ENCODE peak calls at places on chromosomes 13 and 19, in nine cellular contexts. E, H, V, M, G, I, Z, Y and X are unnamed samples.

GRCh38 chr13:99383946-99384345 is 76.7 kb upstream of the GPR183 start:
- DNase-seq in Y (no peak), M (no peak), V (no peak), H (no peak), I (no peak), E (no peak), Z (no peak), G (no peak), X (no peak)

GRCh38 chr13:76764429-76764828 is 121.8 kb downstream of the KCTD12 start:
- DNase-seq in H (no peak), Y (no peak), E (peak), Z (no peak), M (peak), I (peak), V (peak), G (peak), X (peak)

GRCh38 chr19:29596080-29596479 is 10.0 kb upstream of the POP4 start:
- DNase-seq in Y (no peak), H (no peak), V (no peak), E (no peak), Z (no peak), M (no peak), I (no peak), G (no peak), X (no peak)

GRCh38 chr19:28601723-28602440 is 611.1 kb downstream of the UQCRFS1 start:
- DNase-seq in Z (no peak), E (no peak), M (no peak), G (no peak), I (no peak), V (no peak), H (no peak), Y (no peak), X (no peak)

GRCh38 chr19:58492265-58492664 is 16.1 kb downstream of the ZNF446 start:
- DNase-seq in V (no peak), G (no peak), E (no peak), M (no peak), Z (no peak), Y (no peak), H (no peak), I (no peak), X (no peak)

GRCh38 chr13:85853161-85853894 is 54.1 kb upstream of the SLITRK6 start:
- DNase-seq in Z (no peak), H (no peak), E (no peak), G (peak), Y (no peak), M (no peak), V (no peak), I (no peak), X (no peak)

GRCh38 chr19:23777216-23777615 is 18.5 kb upstream of the ZNF681 start:
- DNase-seq in I (no peak), Z (no peak), M (no peak), H (no peak), E (no peak), V (peak), Y (no peak), G (no peak), X (no peak)

GRCh38 chr13:60016229-60016628 is 147.5 kb downstream of the DIAPH3 start:
- DNase-seq in M (no peak), E (no peak), Z (no peak), I (no peak), Y (no peak), V (no peak), H (no peak), G (no peak), X (no peak)

GRCh38 chr19:35352177-35352447 is 4.4 kb downstream of the FFAR1 start:
- DNase-seq in Y (no peak), Z (no peak), E (no peak), G (no peak), V (no peak), M (no peak), I (no peak), H (no peak), X (no peak)

GRCh38 chr13:38693641-38694040 is 6.8 kb downstream of the FREM2 start:
- DNase-seq in I (no peak), Z (no peak), V (no peak), M (no peak), G (no peak), E (no peak), Y (peak), H (peak), X (no peak)

GRCh38 chr13:106349080-106349841 is 186.2 kb downstream of the EFNB2 start:
- DNase-seq in M (no peak), I (no peak), G (no peak), E (no peak), Z (no peak), Y (peak), V (no peak), H (peak), X (no peak)

GRCh38 chr13:90098580-90098979 is 1248.9 kb upstream of the MIR17HG start:
- DNase-seq in Z (no peak), M (no peak), H (no peak), E (no peak), Y (no peak), V (no peak), G (no peak), I (no peak), X (no peak)

GRCh38 chr13:20843177-20843576 is 59.4 kb downstream of the XPO4 start:
- DNase-seq in G (no peak), E (no peak), M (no peak), Z (no peak), H (no peak), I (no peak), Y (no peak), V (no peak), X (no peak)

GRCh38 chr19:36115453-36116343 is at the start of gene TBCB:
- DNase-seq in V (peak), Y (peak), M (no peak), G (peak), H (peak), E (no peak), Z (peak), I (no peak), X (peak)

GRCh38 chr13:32645854-32646253 is 59.6 kb downstream of the PDS5B start:
- DNase-seq in I (no peak), M (no peak), V (no peak), E (peak), Y (no peak), Z (no peak), G (no peak), H (no peak), X (no peak)

GRCh38 chr13:80547341-80547740 is 206.4 kb upstream of the SPRY2 start:
- DNase-seq in M (no peak), G (no peak), Z (no peak), I (no peak), H (no peak), E (no peak), Y (no peak), V (no peak), X (no peak)

GRCh38 chr19:12936582-12936981 is 1.8 kb upstream of the CALR start:
- DNase-seq in M (no peak), I (no peak), H (no peak), G (no peak), Y (no peak), Z (no peak), E (peak), V (no peak), X (no peak)

GRCh38 chr13:30148171-30148754 is 159.1 kb downstream of the KATNAL1 start:
- DNase-seq in I (no peak), Y (no peak), H (no peak), G (no peak), M (no peak), Z (no peak), E (no peak), V (no peak), X (no peak)

GRCh38 chr13:28497143-28497876 is 2.4 kb upstream of the FLT1 start:
- DNase-seq in H (no peak), I (no peak), G (no peak), V (no peak), Y (no peak), M (no peak), E (no peak), Z (no peak), X (no peak)

DNA sequence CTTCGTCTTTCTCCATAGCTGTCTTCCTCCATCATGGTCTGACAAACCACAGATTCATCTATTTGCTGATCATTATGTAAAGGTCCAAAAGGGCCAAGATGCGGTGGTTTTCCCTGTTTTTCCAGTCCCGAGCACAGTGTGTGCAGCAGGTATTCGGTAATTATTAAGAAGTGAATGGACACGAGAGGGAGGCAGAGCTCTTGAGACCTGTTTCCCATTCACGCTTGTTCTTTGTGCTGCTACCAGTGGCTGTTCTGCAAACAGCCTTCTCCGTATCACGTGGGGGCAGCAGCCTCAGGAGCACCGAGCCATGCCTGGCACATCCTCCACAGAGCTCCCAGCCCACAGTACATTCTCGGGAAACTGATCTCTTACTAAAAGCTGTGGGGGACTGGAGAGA is 50.3 kb downstream of the CCDC70 start:
- DNase-seq in I (no peak), Z (no peak), V (peak), M (no peak), E (no peak), G (no peak), H (peak), Y (peak), X (no peak)
- TF ChIP-seq CTCF in I (no peak), Z (no peak), V (no peak), M (peak), E (no peak), G (no peak), H (peak), Y (no peak), X (peak)

GRCh38 chr13:101916758-101917474 is 464.4 kb downstream of the ITGBL1 start:
- DNase-seq in V (no peak), M (no peak), H (no peak), Y (no peak), Z (no peak), I (no peak), E (no peak), G (no peak), X (no peak)

GRCh38 chr13:101917475-101917810 is 465.0 kb downstream of the ITGBL1 start:
- DNase-seq in Z (no peak), M (no peak), G (no peak), E (no peak), V (no peak), H (no peak), I (no peak), Y (no peak), X (no peak)

GRCh38 chr13:101915755-101916107 is 463.3 kb downstream of the ITGBL1 start:
- DNase-seq in V (no peak), E (no peak), Z (no peak), M (no peak), I (no peak), Y (no peak), G (no peak), H (no peak), X (no peak)

GRCh38 chr13:101916108-101916757 is 463.8 kb downstream of the ITGBL1 start:
- DNase-seq in G (no peak), Y (no peak), H (no peak), E (no peak), V (no peak), M (no peak), Z (peak), I (no peak), X (peak)

DNA sequence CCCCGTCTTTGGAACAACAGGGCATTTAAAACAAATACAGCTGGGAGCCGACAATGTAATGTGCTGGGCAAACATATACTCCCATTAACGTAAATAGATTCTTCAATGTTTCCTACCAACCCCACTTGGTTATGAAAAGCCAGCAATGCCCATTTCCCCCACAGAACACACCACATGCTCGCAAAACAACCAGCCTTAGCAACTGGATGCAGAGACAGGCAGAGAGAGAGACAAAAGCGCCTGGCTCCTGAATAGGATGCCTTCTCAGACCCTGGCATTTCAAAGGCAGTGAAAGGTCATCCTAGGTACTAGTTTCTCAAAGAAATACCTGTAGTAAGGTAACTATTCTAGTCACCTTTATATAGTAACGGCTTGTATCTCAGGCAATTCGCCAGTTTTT is 462.9 kb downstream of the ITGBL1 start:
- DNase-seq in Y (no peak), G (no peak), I (no peak), E (no peak), H (no peak), V (no peak), M (no peak), Z (no peak), X (no peak)
- H3K4me3 ChIP-seq in Y (no peak), G (no peak), I (no peak), E (no peak), H (no peak), V (no peak), M (no peak), Z (no peak), X (no peak)

DNA sequence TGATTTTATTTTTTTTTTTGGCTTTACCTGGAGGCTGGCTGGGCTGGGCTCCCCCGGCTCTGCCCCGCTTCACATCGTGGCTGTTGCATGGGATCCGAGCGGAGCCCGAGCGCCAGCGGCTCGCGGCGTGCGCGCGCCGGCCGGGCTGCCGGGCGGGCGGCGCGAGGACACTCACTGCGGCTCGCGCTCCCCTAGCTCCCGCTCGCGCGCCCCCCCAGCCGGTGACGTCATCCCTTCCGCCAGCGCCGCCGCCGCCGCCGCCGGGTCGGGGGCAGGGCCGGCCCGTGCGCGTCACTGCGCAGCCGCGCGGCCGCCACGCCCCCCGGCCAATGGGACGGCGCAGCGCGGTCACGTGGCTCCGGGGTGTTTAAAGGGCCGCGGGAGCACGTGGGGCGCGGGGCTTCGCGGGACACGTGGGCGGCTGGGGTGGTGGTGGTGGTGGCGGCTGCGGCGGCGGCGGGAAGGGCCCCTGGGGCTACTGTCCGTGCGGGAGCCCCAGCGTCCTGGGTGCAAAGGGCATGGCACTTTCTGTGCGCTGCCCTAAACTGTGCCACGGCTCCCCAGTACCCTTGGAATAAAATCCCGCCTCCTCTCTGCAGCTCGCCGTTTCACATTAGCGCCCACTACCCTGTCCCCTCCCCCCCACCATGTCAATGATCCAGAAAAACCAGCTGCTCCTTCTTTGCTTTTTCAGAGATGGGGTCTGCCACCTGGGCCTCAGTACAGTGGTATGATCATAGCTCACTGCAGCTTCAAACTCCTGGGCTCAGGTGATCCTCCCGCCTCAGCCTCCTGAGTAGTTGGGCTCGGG is at the start of gene PTPRS:
- DNase-seq in H (peak), E (peak), Y (peak), V (no peak), Z (peak), G (peak), I (peak), M (peak), X (peak)
- TF ChIP-seq POLR2A in H (no peak), E (no peak), Y (no peak), V (no peak), Z (peak), G (no peak), I (no peak), M (peak), X (no peak)

GRCh38 chr13:114146629-114147028 is 14.2 kb upstream of the RASA3 start:
- DNase-seq in H (no peak), G (peak), V (no peak), Y (no peak), E (no peak), M (no peak), I (no peak), Z (peak), X (peak)
- TF ChIP-seq CTCF in H (no peak), G (no peak), V (no peak), Y (no peak), E (no peak), M (no peak), I (no peak), Z (no peak), X (no peak)

GRCh38 chr19:485583-486236 is 10.6 kb upstream of the MADCAM1 start:
- DNase-seq in M (no peak), H (no peak), G (no peak), V (no peak), Y (no peak), Z (no peak), I (peak), E (no peak), X (no peak)
- H3K4me3 ChIP-seq in M (no peak), H (no peak), G (no peak), V (no peak), Y (no peak), Z (no peak), I (no peak), E (no peak), X (no peak)

GRCh38 chr19:49666120-49666444 is 349 bp downstream of the BCL2L12 start:
- DNase-seq in Z (no peak), I (no peak), E (no peak), H (no peak), M (no peak), V (no peak), G (no peak), Y (no peak), X (no peak)

GRCh38 chr19:49664171-49665070 is 1.2 kb downstream of the IRF3 start:
- DNase-seq in V (peak), G (peak), Z (peak), E (peak), M (peak), H (peak), Y (peak), I (peak), X (peak)

GRCh38 chr19:49663224-49663623 is 2.4 kb downstream of the IRF3 start:
- DNase-seq in Z (no peak), M (no peak), E (no peak), V (no peak), H (no peak), Y (no peak), G (no peak), I (no peak), X (no peak)

GRCh38 chr19:49667473-49667872 is 1.7 kb downstream of the BCL2L12 start:
- DNase-seq in I (no peak), E (no peak), H (no peak), M (no peak), G (no peak), Z (no peak), V (no peak), Y (no peak), X (no peak)

GRCh38 chr19:49665301-49666119 is at the start of the genes BCL2L12 and IRF3:
- DNase-seq in G (peak), V (peak), Y (peak), E (peak), H (peak), Z (peak), I (peak), M (peak), X (peak)
- TF ChIP-seq POLR2A in G (peak), V (no peak), Y (no peak), E (peak), H (peak), Z (peak), I (peak), M (peak), X (no peak)

GRCh38 chr13:35789335-35790166 is 313.1 kb upstream of the MAB21L1 start:
- DNase-seq in H (no peak), I (no peak), V (no peak), M (no peak), E (peak), Z (peak), G (no peak), Y (no peak), X (no peak)
- TF ChIP-seq CTCF in H (peak), I (no peak), V (no peak), M (peak), E (peak), Z (peak), G (peak), Y (peak), X (peak)

DNA sequence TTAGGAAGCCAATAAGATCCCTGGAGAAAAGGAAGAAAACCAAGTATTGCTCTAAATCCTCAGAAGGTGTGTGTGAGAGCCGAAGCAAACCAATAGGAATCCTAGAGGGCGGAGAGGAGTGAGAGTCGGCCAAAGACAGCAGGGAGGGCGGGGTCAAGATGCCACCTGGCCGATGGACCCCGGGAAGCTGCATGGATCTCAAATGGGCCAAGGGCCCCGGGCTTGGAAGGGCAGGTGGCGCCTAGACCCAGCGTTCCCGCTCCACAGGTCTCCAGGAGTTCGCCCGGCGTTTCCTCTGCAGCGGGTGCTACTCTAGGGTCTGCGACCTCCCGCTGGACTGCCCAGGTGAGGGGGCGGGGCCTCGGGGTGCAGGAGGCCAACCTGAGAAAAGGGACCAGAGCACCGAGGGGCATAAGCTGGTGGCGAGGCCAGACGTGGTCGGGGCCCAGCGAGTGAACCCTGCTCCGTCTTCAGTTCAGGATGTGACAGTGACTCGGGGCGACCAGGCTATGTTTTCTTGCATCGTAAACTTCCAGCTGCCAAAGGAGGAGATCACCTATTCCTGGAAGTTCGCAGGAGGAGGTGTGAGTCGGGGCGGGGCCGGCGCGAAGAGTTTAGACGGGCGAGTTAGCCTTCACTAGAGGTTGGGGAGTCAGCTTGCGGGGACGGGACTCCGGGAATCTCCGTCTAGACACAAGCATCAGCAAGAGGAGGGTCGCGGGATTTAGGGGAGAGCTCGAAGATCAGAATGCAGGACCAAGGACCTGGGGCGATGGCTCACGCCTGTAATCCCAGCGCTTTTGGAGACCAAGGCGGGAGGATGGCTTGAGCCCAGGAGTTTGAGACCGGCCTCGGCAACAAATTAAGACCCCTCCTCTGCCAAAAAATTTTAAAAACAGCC is 9.9 kb downstream of the SPACA6 start:
- DNase-seq in Z (no peak), G (peak), V (peak), I (no peak), Y (peak), M (peak), E (no peak), H (peak), X (no peak)
- H3K4me3 ChIP-seq in Z (no peak), G (peak), V (peak), I (peak), Y (peak), M (peak), E (no peak), H (peak), X (peak)